ENCODE peak calls at places on chromosomes 12 and 14, in seven cellular contexts. Q is endothelial cell; V is iris pigment epithelial cell; C is T47D; L is stimulated activated CD4-positive, alpha-beta T cell treated with anti-CD3 and anti-CD28 coated beads, TNF-alpha, amount 100 ng/mL, for 1 hour; A is ascending aorta; M is HTR-8/SVneo. R is an unnamed sample.

GRCh38 chr14:45085004-45085403 is 1.1 kb downstream of the PRPF39 start:
- DNase-seq in Q (no peak), M (no peak), L (no peak), V (peak), C (peak), A (no peak), R (no peak)

GRCh38 chr14:64826333-64826732 is 53.4 kb downstream of the SPTB start:
- DNase-seq in C (no peak), A (no peak), Q (no peak), M (no peak), V (no peak), L (no peak), R (no peak)

GRCh38 chr14:71659165-71659564 is 273.1 kb upstream of the RGS6 start:
- DNase-seq in A (no peak), Q (no peak), C (no peak), V (peak), M (no peak), L (no peak), R (no peak)

GRCh38 chr14:69013943-69014782 is 35.1 kb upstream of the ACTN1 start:
- DNase-seq in M (peak), Q (no peak), V (peak), L (no peak), C (peak), A (no peak), R (no peak)

GRCh38 chr12:117091758-117092510 is 7.3 kb downstream of the TESC start:
- DNase-seq in V (no peak), M (no peak), Q (no peak), L (no peak), A (no peak), C (no peak), R (no peak)

GRCh38 chr14:93045965-93046695 is 69.6 kb downstream of the ITPK1 start:
- DNase-seq in C (peak), L (no peak), A (no peak), M (no peak), V (peak), Q (no peak), R (no peak)

GRCh38 chr12:6361834-6362233 is 13.5 kb downstream of the SCNN1A start:
- DNase-seq in Q (no peak), C (no peak), M (no peak), L (no peak), V (no peak), A (no peak), R (no peak)

GRCh38 chr12:58860050-58860787 is 60.1 kb downstream of the LRIG3 start:
- DNase-seq in A (no peak), M (no peak), Q (no peak), V (no peak), L (no peak), C (no peak), R (no peak)

GRCh38 chr14:58785741-58786140 is 148.0 kb downstream of the DACT1 start:
- DNase-seq in M (no peak), C (no peak), Q (no peak), A (no peak), V (no peak), L (no peak), R (no peak)